ENCODE peak calls at places on chromosomes 11 and 22, in four cellular contexts. I is endothelial cell of umbilical vein, G is transverse colon, L is GM12878. R is an unnamed sample.

GRCh38 chr11:92311616-92312449 is 87.2 kb downstream of the FAT3 start:
- DNase-seq in L (no peak), G (no peak), I (no peak), R (no peak)

GRCh38 chr22:19480789-19481188 is 1.1 kb downstream of the CDC45 start:
- DNase-seq in L (no peak), G (no peak), I (no peak), R (no peak)

GRCh38 chr22:32776800-32777199 is 24.7 kb upstream of the TIMP3 start:
- DNase-seq in L (no peak), I (no peak), G (no peak), R (no peak)

GRCh38 chr22:22073769-22074561 is 91.4 kb upstream of the TOP3B start:
- DNase-seq in G (no peak), L (no peak), I (no peak), R (no peak)

GRCh38 chr22:37065149-37065548 is 13.6 kb downstream of the KCTD17 start:
- DNase-seq in I (no peak), L (no peak), G (no peak), R (no peak)

GRCh38 chr11:111565111-111565720 is 24.7 kb downstream of the LAYN start:
- DNase-seq in I (peak), G (peak), L (peak), R (peak)

GRCh38 chr11:116610190-116610589 is 162.6 kb downstream of the BUD13 start:
- DNase-seq in I (no peak), G (no peak), L (no peak), R (no peak)

GRCh38 chr11:57530215-57530595 is 349 bp downstream of the TIMM10 start:
- DNase-seq in G (peak), L (no peak), I (no peak), R (no peak)

GRCh38 chr11:122139595-122139866 is 23.5 kb upstream of the BLID start:
- DNase-seq in I (peak), G (no peak), L (no peak), R (no peak)

GRCh38 chr11:129728571-129728970 is 87.1 kb upstream of the TMEM45B start:
- DNase-seq in G (no peak), I (no peak), L (no peak), R (no peak)

GRCh38 chr11:76603202-76603601 is 67.3 kb downstream of the LRRC32 start:
- DNase-seq in I (no peak), G (no peak), L (no peak), R (no peak)

GRCh38 chr11:63289658-63290057 is 46.3 kb upstream of the SLC22A25 start:
- DNase-seq in L (no peak), G (no peak), I (no peak), R (no peak)

GRCh38 chr11:75238595-75239245 is 1.9 kb upstream of the TPBGL start:
- DNase-seq in G (no peak), L (no peak), I (no peak), R (no peak)

GRCh38 chr11:66887531-66887930 is 30.7 kb downstream of the LRFN4 start:
- DNase-seq in L (no peak), G (no peak), I (no peak), R (no peak)

GRCh38 chr11:112227002-112227401 is 774 bp downstream of the PTS start:
- DNase-seq in L (no peak), I (no peak), G (no peak), R (no peak)

GRCh38 chr22:27460596-27461347 is 340.8 kb downstream of the MN1 start:
- DNase-seq in G (no peak), L (no peak), I (no peak), R (no peak)

GRCh38 chr22:27462190-27462589 is 339.4 kb downstream of the MN1 start:
- DNase-seq in I (no peak), G (no peak), L (no peak), R (no peak)

GRCh38 chr22:27459955-27460354 is 341.6 kb downstream of the MN1 start:
- DNase-seq in I (no peak), L (no peak), G (no peak), R (no peak)

GRCh38 chr22:27463121-27463520 is 338.4 kb downstream of the MN1 start:
- DNase-seq in I (no peak), L (no peak), G (no peak), R (no peak)

GRCh38 chr22:27461470-27461869 is 340.1 kb downstream of the MN1 start:
- DNase-seq in I (no peak), G (no peak), L (no peak), R (no peak)
- TF ChIP-seq POLR2AphosphoS5 in I (no peak), G (no peak), L (no peak), R (no peak)

GRCh38 chr11:2137202-2138071 is 1.8 kb downstream of the IGF2 start:
- DNase-seq in I (peak), L (no peak), G (peak), R (no peak)

GRCh38 chr11:2135018-2135569 is 4.1 kb downstream of the IGF2 start:
- DNase-seq in L (no peak), G (no peak), I (no peak), R (no peak)

GRCh38 chr11:2136952-2137201 is 2.3 kb downstream of the IGF2 start:
- DNase-seq in G (no peak), I (no peak), L (no peak), R (no peak)

GRCh38 chr11:2135648-2136201 is 3.5 kb downstream of the IGF2 start:
- DNase-seq in G (no peak), I (no peak), L (no peak), R (no peak)

DNA sequence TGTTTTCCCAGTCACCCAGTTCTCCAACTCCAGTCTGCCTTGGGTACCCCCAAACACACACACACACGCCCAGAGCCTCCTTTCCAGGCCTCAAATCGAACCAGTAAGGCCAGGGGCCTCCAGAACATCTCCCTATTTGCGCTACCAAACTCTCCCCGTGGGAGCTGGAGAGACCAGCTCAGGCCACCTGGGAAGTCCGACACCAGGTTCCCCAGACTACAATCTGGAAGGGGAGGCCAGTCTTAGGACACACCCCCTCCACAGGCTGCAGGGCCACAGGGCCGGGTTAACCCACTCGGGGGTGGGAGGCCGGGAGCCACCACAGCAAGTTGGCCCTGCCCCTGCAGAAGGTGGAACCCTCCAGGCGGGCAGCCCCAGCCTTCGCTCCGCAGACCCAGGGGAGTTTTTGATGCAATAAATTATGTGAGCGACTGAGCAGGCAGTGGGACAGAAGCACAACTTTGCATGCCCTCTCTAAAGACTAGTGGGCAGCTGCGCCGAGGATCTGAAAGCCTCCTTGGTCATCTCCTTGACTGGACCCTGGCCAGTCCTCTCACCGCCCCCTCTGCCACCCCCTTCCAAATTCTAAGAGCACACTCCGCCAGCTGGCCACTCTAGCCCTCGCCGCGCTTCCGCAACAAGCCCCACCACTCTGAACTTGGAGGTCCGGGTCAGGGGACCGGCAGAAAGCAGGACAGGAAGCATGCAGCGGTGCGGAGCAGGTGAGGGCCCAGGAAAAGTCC is 2.8 kb downstream of the IGF2 start:
- DNase-seq in L (no peak), I (no peak), G (no peak), R (no peak)
- H3K4me3 ChIP-seq in L (no peak), I (no peak), G (no peak), R (no peak)

DNA sequence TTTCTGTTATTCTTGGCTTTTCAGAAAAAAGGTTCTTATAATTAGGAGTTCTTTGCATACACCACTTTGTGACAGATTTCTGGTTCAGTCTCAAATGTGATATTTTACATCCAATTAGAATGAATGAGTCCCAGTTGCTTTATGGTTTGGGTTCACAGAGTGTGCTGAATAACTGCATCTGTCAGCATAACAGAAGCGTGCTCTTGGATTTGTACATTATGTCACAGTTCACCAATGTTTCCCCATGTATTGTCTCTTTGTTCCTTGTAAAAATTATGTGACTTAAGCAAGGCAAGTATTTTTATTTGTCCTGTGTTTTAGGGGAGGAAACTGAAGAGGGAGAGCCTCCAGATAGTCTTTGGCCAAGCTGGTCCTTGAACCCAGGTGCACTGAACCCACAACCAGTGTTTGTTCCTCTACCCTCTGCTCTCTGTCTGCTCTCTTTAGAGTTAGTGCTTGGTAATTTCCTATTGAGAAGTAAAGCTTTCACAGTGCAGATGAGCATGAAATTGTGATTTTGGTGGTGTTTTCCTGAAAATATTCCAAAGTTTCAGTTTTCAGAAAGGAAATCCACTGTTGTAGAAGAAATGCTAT is 107.5 kb downstream of the TBC1D22A start:
- DNase-seq in L (no peak), G (no peak), I (no peak), R (no peak)
- TF ChIP-seq POLR2AphosphoS5 in L (no peak), G (no peak), I (no peak), R (no peak)

GRCh38 chr11:107017433-107018227 is 646 bp downstream of the GUCY1A2 start:
- DNase-seq in I (peak), G (no peak), L (no peak), R (no peak)

GRCh38 chr11:107018902-107019493 is 722 bp upstream of the GUCY1A2 start:
- DNase-seq in L (no peak), I (peak), G (peak), R (no peak)

GRCh38 chr11:107018274-107018901 is at the start of gene GUCY1A2:
- DNase-seq in I (no peak), G (no peak), L (no peak), R (no peak)

GRCh38 chr11:107014871-107015270 is 3.4 kb downstream of the GUCY1A2 start:
- DNase-seq in G (no peak), I (no peak), L (no peak), R (no peak)

GRCh38 chr11:107017104-107017432 is 1.2 kb downstream of the GUCY1A2 start:
- DNase-seq in G (no peak), I (no peak), L (no peak), R (no peak)
- H3K4me3 ChIP-seq in G (no peak), I (peak), L (no peak), R (peak)

GRCh38 chr22:43343262-43343988 is at the start of gene SCUBE1:
- DNase-seq in L (no peak), I (peak), G (peak), R (no peak)
- TF ChIP-seq POLR2AphosphoS5 in L (no peak), I (no peak), G (no peak), R (no peak)

DNA sequence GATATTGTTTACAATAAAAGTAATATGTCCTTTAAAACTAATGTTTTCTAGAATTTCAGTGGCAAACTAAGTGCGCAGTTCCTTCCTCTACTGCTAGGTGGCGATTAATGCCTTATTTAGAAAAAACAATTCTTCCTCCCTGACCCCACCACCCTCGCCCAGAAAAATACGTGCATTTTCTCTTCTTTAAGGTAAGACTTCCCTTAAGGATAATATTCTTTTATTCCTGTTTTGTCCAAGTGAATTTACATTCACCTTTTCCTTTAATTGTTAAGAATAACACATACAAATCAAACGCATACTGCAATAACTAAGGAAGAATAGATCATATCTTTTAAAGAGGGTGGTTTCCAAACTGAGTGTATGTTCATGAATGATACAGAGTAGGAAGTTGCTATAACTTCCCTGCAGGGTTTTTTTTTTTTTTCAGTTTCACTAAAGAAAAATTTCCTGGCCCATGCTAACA is 17.0 kb upstream of the PSMA1 start:
- DNase-seq in I (peak), G (peak), L (no peak), R (peak)
- H3K4me3 ChIP-seq in I (no peak), G (no peak), L (no peak), R (peak)

R was measured in SK-N-MC.